ENCODE peak calls at places on chromosomes 7 and 10, in eight cellular contexts. One of them, this sample, is unnamed.

GRCh38 chr7:99375070-99375807 is 709 bp downstream of the ARPC1B start:
- DNase-seq in suprapubic skin: peak; percentile 89
- DNase-seq in upper lobe of left lung: peak; percentile 96
- DNase-seq in breast epithelium: no peak
- DNase-seq in heart left ventricle: peak; percentile 88
- DNase-seq in endothelial cell of umbilical vein: peak; percentile 72
- DNase-seq in GM12878: no peak
- DNase-seq in IMR-90: peak; percentile 41
- DNase-seq in this sample: peak; percentile 96

GRCh38 chr7:157606140-157606539 is 269.3 kb downstream of the DNAJB6 start:
- DNase-seq in upper lobe of left lung: peak; percentile 57
- DNase-seq in IMR-90: no peak
- DNase-seq in suprapubic skin: no peak
- DNase-seq in endothelial cell of umbilical vein: no peak
- DNase-seq in breast epithelium: no peak
- DNase-seq in GM12878: no peak
- DNase-seq in heart left ventricle: no peak
- DNase-seq in this sample: no peak

GRCh38 chr7:34073676-34074075 is 168.3 kb downstream of the BMPER start:
- DNase-seq in GM12878: no peak
- DNase-seq in suprapubic skin: no peak
- DNase-seq in heart left ventricle: no peak
- DNase-seq in endothelial cell of umbilical vein: no peak
- DNase-seq in IMR-90: no peak
- DNase-seq in breast epithelium: no peak
- DNase-seq in upper lobe of left lung: peak; percentile 42
- DNase-seq in this sample: no peak

GRCh38 chr10:97407211-97407951 is 6.2 kb upstream of the RRP12 start:
- DNase-seq in GM12878: no peak
- DNase-seq in suprapubic skin: no peak
- DNase-seq in heart left ventricle: peak; percentile 47
- DNase-seq in upper lobe of left lung: no peak
- DNase-seq in endothelial cell of umbilical vein: peak; percentile 86
- DNase-seq in breast epithelium: peak; percentile 38
- DNase-seq in IMR-90: peak; percentile 78
- DNase-seq in this sample: peak; percentile 85

GRCh38 chr10:56605043-56605442 is 244.0 kb upstream of the ZWINT start:
- DNase-seq in upper lobe of left lung: no peak
- DNase-seq in endothelial cell of umbilical vein: no peak
- DNase-seq in breast epithelium: no peak
- DNase-seq in heart left ventricle: no peak
- DNase-seq in suprapubic skin: no peak
- DNase-seq in GM12878: no peak
- DNase-seq in IMR-90: no peak
- DNase-seq in this sample: no peak

GRCh38 chr10:129057856-129058663 is 409.0 kb upstream of the MGMT start:
- DNase-seq in breast epithelium: peak; percentile 43
- DNase-seq in IMR-90: no peak
- DNase-seq in endothelial cell of umbilical vein: no peak
- DNase-seq in GM12878: peak; percentile 40
- DNase-seq in heart left ventricle: no peak
- DNase-seq in upper lobe of left lung: peak; percentile 55
- DNase-seq in suprapubic skin: no peak
- DNase-seq in this sample: peak; percentile 84

GRCh38 chr10:86632009-86632800 is 22.1 kb upstream of the OPN4 start:
- DNase-seq in breast epithelium: no peak
- DNase-seq in upper lobe of left lung: peak; percentile 88
- DNase-seq in IMR-90: no peak
- DNase-seq in endothelial cell of umbilical vein: no peak
- DNase-seq in heart left ventricle: peak; percentile 60
- DNase-seq in suprapubic skin: no peak
- DNase-seq in GM12878: no peak
- DNase-seq in this sample: no peak

GRCh38 chr10:105075031-105075430 is 433.9 kb downstream of the SORCS3 start:
- DNase-seq in IMR-90: no peak
- DNase-seq in endothelial cell of umbilical vein: no peak
- DNase-seq in GM12878: no peak
- DNase-seq in upper lobe of left lung: no peak
- DNase-seq in breast epithelium: no peak
- DNase-seq in heart left ventricle: no peak
- DNase-seq in suprapubic skin: no peak
- DNase-seq in this sample: no peak

GRCh38 chr10:101934911-101935310 is 91.3 kb upstream of the KCNIP2 start:
- DNase-seq in breast epithelium: no peak
- DNase-seq in GM12878: no peak
- DNase-seq in suprapubic skin: no peak
- DNase-seq in endothelial cell of umbilical vein: no peak
- DNase-seq in IMR-90: no peak
- DNase-seq in upper lobe of left lung: no peak
- DNase-seq in heart left ventricle: no peak
- DNase-seq in this sample: no peak

GRCh38 chr10:21499910-21500577 is 25.4 kb downstream of the SKIDA1 start:
- DNase-seq in upper lobe of left lung: peak; percentile 88
- DNase-seq in endothelial cell of umbilical vein: no peak
- DNase-seq in suprapubic skin: no peak
- DNase-seq in GM12878: no peak
- DNase-seq in breast epithelium: no peak
- DNase-seq in IMR-90: no peak
- DNase-seq in heart left ventricle: peak; percentile 43
- DNase-seq in this sample: peak; percentile 81

GRCh38 chr7:102279537-102280400 is 6.9 kb upstream of the SH2B2 start:
- DNase-seq in GM12878: no peak
- DNase-seq in suprapubic skin: no peak
- DNase-seq in IMR-90: peak; percentile 55
- DNase-seq in endothelial cell of umbilical vein: peak; percentile 47
- DNase-seq in heart left ventricle: no peak
- DNase-seq in breast epithelium: no peak
- DNase-seq in upper lobe of left lung: no peak
- DNase-seq in this sample: peak; percentile 90

GRCh38 chr7:55966851-55967250 is 2.5 kb downstream of the NIPSNAP2 start:
- DNase-seq in breast epithelium: no peak
- DNase-seq in IMR-90: no peak
- DNase-seq in heart left ventricle: no peak
- DNase-seq in endothelial cell of umbilical vein: no peak
- DNase-seq in GM12878: no peak
- DNase-seq in upper lobe of left lung: no peak
- DNase-seq in suprapubic skin: no peak
- DNase-seq in this sample: no peak

GRCh38 chr7:78993341-78993740 is 460.1 kb downstream of the MAGI2 start:
- DNase-seq in upper lobe of left lung: no peak
- DNase-seq in heart left ventricle: no peak
- DNase-seq in GM12878: no peak
- DNase-seq in IMR-90: no peak
- DNase-seq in suprapubic skin: no peak
- DNase-seq in endothelial cell of umbilical vein: no peak
- DNase-seq in breast epithelium: no peak
- DNase-seq in this sample: no peak

GRCh38 chr10:51201947-51202346 is 127.7 kb downstream of the PRKG1 start:
- DNase-seq in upper lobe of left lung: no peak
- DNase-seq in endothelial cell of umbilical vein: no peak
- DNase-seq in heart left ventricle: no peak
- DNase-seq in IMR-90: no peak
- DNase-seq in breast epithelium: no peak
- DNase-seq in GM12878: no peak
- DNase-seq in suprapubic skin: no peak
- DNase-seq in this sample: no peak

GRCh38 chr7:2205036-2205780 is 27.5 kb downstream of the MAD1L1 start:
- DNase-seq in IMR-90: peak; percentile 11
- DNase-seq in heart left ventricle: peak; percentile 15
- DNase-seq in upper lobe of left lung: no peak
- DNase-seq in GM12878: no peak
- DNase-seq in breast epithelium: no peak
- DNase-seq in endothelial cell of umbilical vein: no peak
- DNase-seq in suprapubic skin: peak; percentile 41
- DNase-seq in this sample: peak; percentile 45

GRCh38 chr10:95653895-95654294 is 2.6 kb downstream of the ALDH18A1 start:
- DNase-seq in heart left ventricle: no peak
- DNase-seq in breast epithelium: no peak
- DNase-seq in IMR-90: no peak
- DNase-seq in endothelial cell of umbilical vein: no peak
- DNase-seq in suprapubic skin: no peak
- DNase-seq in upper lobe of left lung: no peak
- DNase-seq in GM12878: no peak
- DNase-seq in this sample: no peak

GRCh38 chr10:95651346-95652115 is 5.0 kb downstream of the ALDH18A1 start:
- DNase-seq in upper lobe of left lung: no peak
- DNase-seq in endothelial cell of umbilical vein: no peak
- DNase-seq in suprapubic skin: no peak
- DNase-seq in heart left ventricle: no peak
- DNase-seq in GM12878: no peak
- DNase-seq in IMR-90: peak; percentile 36
- DNase-seq in breast epithelium: no peak
- DNase-seq in this sample: no peak

GRCh38 chr10:95656291-95657164 is at the start of gene ALDH18A1:
- DNase-seq in heart left ventricle: peak; percentile 93
- DNase-seq in suprapubic skin: peak; percentile 93
- DNase-seq in upper lobe of left lung: peak; percentile 96
- DNase-seq in endothelial cell of umbilical vein: peak; percentile 93
- DNase-seq in GM12878: peak; percentile 66
- DNase-seq in IMR-90: peak; percentile 89
- DNase-seq in breast epithelium: peak; percentile 82
- DNase-seq in this sample: peak; percentile 97

GRCh38 chr10:95657250-95657649 is 739 bp upstream of the ALDH18A1 start:
- DNase-seq in endothelial cell of umbilical vein: no peak
- DNase-seq in upper lobe of left lung: no peak
- DNase-seq in suprapubic skin: no peak
- DNase-seq in GM12878: no peak
- DNase-seq in heart left ventricle: no peak
- DNase-seq in breast epithelium: no peak
- DNase-seq in IMR-90: no peak
- DNase-seq in this sample: no peak

DNA sequence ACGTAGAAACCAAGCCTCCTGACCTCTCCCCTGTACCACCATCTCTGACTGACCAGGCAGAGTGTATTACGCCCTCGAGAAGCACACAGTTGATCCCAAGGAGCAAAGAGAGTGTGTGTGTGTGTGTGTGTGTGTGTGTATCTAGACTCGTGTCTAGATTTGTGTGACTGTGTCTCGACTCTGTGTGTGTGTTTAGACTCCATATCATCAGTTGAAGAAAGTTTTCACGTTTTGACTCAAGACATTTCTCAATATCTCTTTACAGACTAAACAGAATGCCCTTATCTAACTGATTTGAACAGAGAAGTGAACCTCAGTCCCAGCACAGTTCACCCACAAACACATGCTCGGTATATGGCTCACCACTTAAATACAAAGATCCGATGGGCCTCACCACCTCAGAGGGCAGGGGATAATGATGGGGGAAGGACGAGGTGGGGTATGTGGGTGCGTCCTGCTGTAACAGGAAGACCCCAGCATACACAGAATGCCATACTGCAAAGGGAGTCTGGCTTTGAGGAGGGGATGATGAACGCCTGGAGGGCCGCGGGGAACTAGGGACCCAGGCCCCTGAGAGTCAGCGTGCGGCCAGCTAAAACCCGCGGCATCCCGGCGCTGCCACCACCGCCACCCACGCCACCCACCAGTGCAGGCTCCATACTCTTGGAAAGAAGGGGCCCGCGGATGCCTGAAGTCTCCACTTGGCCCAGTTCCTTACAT is 780 bp downstream of the ALDH18A1 start:
- DNase-seq in upper lobe of left lung: no peak
- DNase-seq in IMR-90: peak; percentile 50
- DNase-seq in breast epithelium: no peak
- DNase-seq in GM12878: peak; percentile 15
- DNase-seq in heart left ventricle: no peak
- DNase-seq in suprapubic skin: no peak
- DNase-seq in endothelial cell of umbilical vein: peak; percentile 62
- DNase-seq in this sample: no peak
- TF ChIP-seq POLR2A in upper lobe of left lung: no peak
- TF ChIP-seq POLR2A in IMR-90: peak; percentile 60
- TF ChIP-seq POLR2A in breast epithelium: no peak
- TF ChIP-seq POLR2A in GM12878: no peak
- TF ChIP-seq POLR2A in heart left ventricle: no peak
- TF ChIP-seq POLR2A in suprapubic skin: no peak
- TF ChIP-seq POLR2A in endothelial cell of umbilical vein: no peak
- TF ChIP-seq POLR2A in this sample: no peak

DNA sequence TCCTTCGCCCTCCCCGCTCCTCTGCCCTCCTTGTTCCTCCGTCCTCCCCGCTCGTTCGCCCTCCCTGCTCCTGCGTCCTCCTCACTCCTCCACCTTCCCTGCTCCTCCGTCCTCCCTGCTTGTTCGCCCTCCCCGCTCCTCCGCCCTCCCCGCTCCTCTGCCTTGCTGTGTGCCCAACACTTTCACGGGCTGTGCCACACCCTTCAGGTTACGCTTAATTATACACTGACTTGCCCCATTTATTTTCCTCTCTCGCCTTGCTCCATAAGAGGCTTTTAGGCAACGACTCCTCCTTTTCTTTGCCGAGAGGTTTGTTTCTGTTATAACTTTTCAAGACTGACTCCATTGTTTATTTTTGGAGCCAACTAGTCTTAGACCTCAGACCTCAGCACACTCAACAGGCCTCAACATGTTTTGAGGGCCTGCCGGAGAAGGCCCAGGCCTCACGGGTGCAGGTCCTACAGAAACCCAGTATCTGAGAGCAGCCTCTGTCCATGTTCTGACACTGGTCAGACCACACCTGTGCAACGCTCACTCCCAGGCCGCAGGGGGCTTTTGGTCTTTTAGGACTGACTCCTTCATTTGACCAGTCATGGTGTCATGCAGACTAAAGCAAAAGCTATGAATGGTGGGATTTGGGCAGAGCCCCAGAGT is 18.2 kb upstream of the PRKAG2 start:
- DNase-seq in heart left ventricle: no peak
- DNase-seq in upper lobe of left lung: peak; percentile 57
- DNase-seq in breast epithelium: no peak
- DNase-seq in GM12878: no peak
- DNase-seq in IMR-90: no peak
- DNase-seq in endothelial cell of umbilical vein: no peak
- DNase-seq in suprapubic skin: peak; percentile 59
- DNase-seq in this sample: peak; percentile 46
- H3K27ac ChIP-seq in heart left ventricle: no peak overlapping the region
- H3K27ac ChIP-seq in upper lobe of left lung: no peak overlapping the region
- H3K27ac ChIP-seq in breast epithelium: no peak overlapping the region
- H3K27ac ChIP-seq in GM12878: no peak overlapping the region
- H3K27ac ChIP-seq in IMR-90: no peak overlapping the region
- H3K27ac ChIP-seq in endothelial cell of umbilical vein: no peak overlapping the region
- H3K27ac ChIP-seq in suprapubic skin: peak overlapping the region; percentile 70
- H3K27ac ChIP-seq in this sample: no peak overlapping the region

DNA sequence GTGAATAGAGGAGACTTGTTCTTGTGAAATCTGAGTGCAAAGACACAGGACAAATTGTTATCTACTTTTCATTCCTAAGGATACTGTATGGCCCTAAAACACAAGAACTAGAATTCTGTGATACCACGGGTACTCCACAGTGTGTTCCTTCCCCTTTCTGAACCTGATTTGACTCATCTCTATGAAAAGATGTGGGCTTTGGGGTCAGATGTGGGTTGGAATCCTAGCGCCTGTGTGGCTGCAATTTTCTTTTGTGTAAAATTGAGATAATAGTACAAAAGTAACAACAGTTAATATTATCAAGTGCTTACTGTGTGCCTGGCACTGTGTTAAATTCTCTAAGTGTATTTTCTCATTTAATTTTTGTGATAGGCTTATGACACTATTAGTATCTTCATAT is 8.1 kb downstream of the SRGN start:
- DNase-seq in breast epithelium: no peak
- DNase-seq in upper lobe of left lung: no peak
- DNase-seq in heart left ventricle: no peak
- DNase-seq in suprapubic skin: no peak
- DNase-seq in IMR-90: no peak
- DNase-seq in endothelial cell of umbilical vein: no peak
- DNase-seq in GM12878: no peak
- DNase-seq in this sample: no peak
- TF ChIP-seq POLR2A in breast epithelium: no peak
- TF ChIP-seq POLR2A in upper lobe of left lung: no peak
- TF ChIP-seq POLR2A in heart left ventricle: no peak
- TF ChIP-seq POLR2A in suprapubic skin: no peak
- TF ChIP-seq POLR2A in IMR-90: no peak
- TF ChIP-seq POLR2A in endothelial cell of umbilical vein: no peak
- TF ChIP-seq POLR2A in GM12878: no peak
- TF ChIP-seq POLR2A in this sample: no peak

GRCh38 chr7:92761391-92762098 is 74.8 kb downstream of the CDK6 start:
- DNase-seq in upper lobe of left lung: no peak
- DNase-seq in endothelial cell of umbilical vein: no peak
- DNase-seq in heart left ventricle: no peak
- DNase-seq in suprapubic skin: no peak
- DNase-seq in IMR-90: no peak
- DNase-seq in GM12878: no peak
- DNase-seq in breast epithelium: no peak
- DNase-seq in this sample: no peak
- H3K27ac ChIP-seq in upper lobe of left lung: no peak overlapping the region
- H3K27ac ChIP-seq in endothelial cell of umbilical vein: no peak overlapping the region
- H3K27ac ChIP-seq in heart left ventricle: no peak overlapping the region
- H3K27ac ChIP-seq in suprapubic skin: no peak overlapping the region
- H3K27ac ChIP-seq in IMR-90: peak overlapping the region; percentile 65
- H3K27ac ChIP-seq in GM12878: no peak overlapping the region
- H3K27ac ChIP-seq in breast epithelium: no peak overlapping the region
- H3K27ac ChIP-seq in this sample: no peak overlapping the region